ENCODE peak calls at places on chromosomes 12 and 14, in eight cellular contexts. K is NCI-H2029, Z is activated T-helper 1 cell treated with Interleukin-2 at 50 U/mL for 16 hours, O is tibial nerve, P is SHP77, E is AG10803, L is tibial artery, V is psoas muscle. D is an unnamed sample.

GRCh38 chr14:93832665-93833064 is 44.4 kb upstream of the PRIMA1 start:
- DNase-seq in K (peak; percentile 37), Z (no peak), O (no peak), P (no peak), E (no peak), L (peak; percentile 68), V (no peak), D (no peak)

GRCh38 chr12:116138380-116138779 is 139.1 kb downstream of the MED13L start:
- DNase-seq in K (no peak), Z (no peak), O (no peak), P (no peak), E (peak; percentile 77), L (no peak), V (no peak), D (no peak)

GRCh38 chr12:122166422-122167327 is 7.3 kb downstream of the IL31 start:
- DNase-seq in K (no peak), Z (no peak), O (no peak), P (no peak), E (no peak), L (no peak), V (no peak), D (no peak)

GRCh38 chr12:63302269-63302940 is 151.4 kb upstream of the AVPR1A start:
- DNase-seq in K (no peak), Z (no peak), O (no peak), P (no peak), E (no peak), L (no peak), V (no peak), D (no peak)

GRCh38 chr12:8087666-8088065 is 5.6 kb downstream of the NECAP1 start:
- DNase-seq in K (no peak), Z (no peak), O (no peak), P (no peak), E (no peak), L (no peak), V (no peak), D (no peak)

GRCh38 chr12:6070472-6071257 is 53.8 kb downstream of the VWF start:
- DNase-seq in K (peak; percentile 91), Z (no peak), O (no peak), P (no peak), E (no peak), L (no peak), V (no peak), D (no peak)

GRCh38 chr12:104689630-104690029 is 232.9 kb downstream of the CHST11 start:
- DNase-seq in K (no peak), Z (no peak), O (no peak), P (no peak), E (no peak), L (no peak), V (no peak), D (no peak)

GRCh38 chr12:76329163-76329562 is 19.1 kb downstream of the BBS10 start:
- DNase-seq in K (no peak), Z (no peak), O (no peak), P (no peak), E (peak; percentile 92), L (no peak), V (no peak), D (no peak)

GRCh38 chr12:50070314-50071060 is 13.1 kb downstream of the ASIC1 start:
- DNase-seq in K (peak; percentile 69), Z (peak; percentile 23), O (peak; percentile 78), P (peak; percentile 29), E (peak; percentile 82), L (peak; percentile 85), V (peak; percentile 86), D (peak; percentile 75)

GRCh38 chr14:72745546-72745945 is 148.4 kb downstream of the DPF3 start:
- DNase-seq in K (no peak), Z (no peak), O (no peak), P (no peak), E (peak; percentile 86), L (no peak), V (no peak), D (no peak)

GRCh38 chr14:74083784-74084276 is 423 bp downstream of the ALDH6A1 start:
- DNase-seq in K (no peak), Z (no peak), O (peak; percentile 6), P (no peak), E (no peak), L (no peak), V (no peak), D (no peak)

GRCh38 chr12:95623554-95624170 is 72.4 kb upstream of the USP44 start:
- DNase-seq in K (peak; percentile 65), Z (no peak), O (peak; percentile 18), P (peak; percentile 27), E (peak; percentile 96), L (peak; percentile 82), V (peak; percentile 66), D (peak; percentile 14)

GRCh38 chr14:70339970-70340369 is 19.5 kb downstream of the COX16 start:
- DNase-seq in K (no peak), Z (no peak), O (no peak), P (no peak), E (no peak), L (no peak), V (no peak), D (no peak)

GRCh38 chr14:94636744-94637412 is 24.7 kb downstream of the SERPINA3 start:
- DNase-seq in K (no peak), Z (no peak), O (no peak), P (no peak), E (peak; percentile 5), L (no peak), V (no peak), D (no peak)

GRCh38 chr12:128796439-128797118 is 27.2 kb downstream of the SLC15A4 start:
- DNase-seq in K (no peak), Z (no peak), O (no peak), P (no peak), E (no peak), L (no peak), V (peak; percentile 79), D (no peak)

D was measured in progenitor cell of endocrine pancreas.